ENCODE peak calls at places on chromosome 22, in five cellular contexts. G is BE2C, A is cardiac muscle cell, O is ovary, U is NT2/D1. K is an unnamed sample.

GRCh38 chr22:29269731-29270474 is 1.8 kb downstream of the EWSR1 start:
- DNase-seq in G (no peak), A (peak; percentile 18), O (peak; percentile 13), U (no peak), K (no peak)

GRCh38 chr22:39738746-39739145 is 154.8 kb downstream of the ENTHD1 start:
- DNase-seq in G (no peak), A (peak; percentile 79), O (no peak), U (no peak), K (no peak)

GRCh38 chr22:50341977-50342650 is 1.0 kb upstream of the PPP6R2 start:
- DNase-seq in G (peak; percentile 95), A (peak; percentile 88), O (peak; percentile 92), U (peak; percentile 52), K (peak; percentile 88)

GRCh38 chr22:42368379-42369249 is 63.6 kb downstream of the NFAM1 start:
- DNase-seq in G (no peak), A (no peak), O (peak; percentile 30), U (no peak), K (peak; percentile 19)

GRCh38 chr22:49992921-49993648 is 19.5 kb downstream of the IL17REL start:
- DNase-seq in G (peak; percentile 76), A (peak; percentile 60), O (no peak), U (no peak), K (no peak)

GRCh38 chr22:44702479-44703219 is 645 bp downstream of the PRR5 start:
- DNase-seq in G (no peak), A (peak; percentile 45), O (peak; percentile 41), U (no peak), K (no peak)

GRCh38 chr22:19774628-19775027 is 14.1 kb downstream of the TBX1 start:
- DNase-seq in G (no peak), A (no peak), O (no peak), U (no peak), K (no peak)

GRCh38 chr22:26849575-26849974 is 192.2 kb downstream of the MIAT start:
- DNase-seq in G (no peak), A (no peak), O (no peak), U (no peak), K (no peak)

GRCh38 chr22:44085743-44086741 is 61.9 kb downstream of the PARVB start:
- DNase-seq in G (peak; percentile 50), A (peak; percentile 63), O (peak; percentile 76), U (no peak), K (no peak)

GRCh38 chr22:31210830-31211503 is 1.1 kb upstream of the LIMK2 start:
- DNase-seq in G (no peak), A (peak; percentile 25), O (no peak), U (no peak), K (no peak)

GRCh38 chr22:37304595-37305343 is 22.5 kb downstream of the CYTH4 start:
- DNase-seq in G (no peak), A (peak; percentile 29), O (no peak), U (peak; percentile 13), K (no peak)

GRCh38 chr22:46074771-46075551 is 75.4 kb upstream of the PPARA start:
- DNase-seq in G (peak; percentile 35), A (no peak), O (no peak), U (no peak), K (no peak)

GRCh38 chr22:38756631-38757463 is 1.0 kb upstream of the SUN2 start:
- DNase-seq in G (no peak), A (no peak), O (no peak), U (no peak), K (no peak)

GRCh38 chr22:28425211-28425610 is 254.4 kb downstream of the TTC28 start:
- DNase-seq in G (no peak), A (no peak), O (no peak), U (no peak), K (no peak)

GRCh38 chr22:35952576-35952975 is 76.0 kb downstream of the RBFOX2 start:
- DNase-seq in G (no peak), A (no peak), O (no peak), U (no peak), K (no peak)

GRCh38 chr22:33838644-33839043 is 81.6 kb downstream of the LARGE1 start:
- DNase-seq in G (no peak), A (no peak), O (no peak), U (no peak), K (no peak)

GRCh38 chr22:22553735-22554134 is 5.3 kb downstream of the PRAME start:
- DNase-seq in G (no peak), A (no peak), O (no peak), U (no peak), K (no peak)

GRCh38 chr22:22709719-22710445 is 65.5 kb downstream of the GGTLC2 start:
- DNase-seq in G (peak; percentile 37), A (no peak), O (no peak), U (peak; percentile 2), K (no peak)

GRCh38 chr22:25853902-25854301 is 111.9 kb downstream of the MYO18B start:
- DNase-seq in G (no peak), A (no peak), O (no peak), U (no peak), K (no peak)

GRCh38 chr22:25069758-25070461 is 117.4 kb downstream of the KIAA1671 start:
- DNase-seq in G (peak; percentile 33), A (peak; percentile 21), O (peak; percentile 58), U (no peak), K (no peak)

GRCh38 chr22:33073989-33074391 is 15.8 kb upstream of the SYN3 start:
- DNase-seq in G (no peak), A (no peak), O (no peak), U (no peak), K (no peak)

GRCh38 chr22:20211997-20212753 is 55.9 kb downstream of the RTN4R start:
- DNase-seq in G (peak; percentile 96), A (peak; percentile 52), O (peak; percentile 39), U (no peak), K (no peak)

GRCh38 chr22:27635852-27636251 is 165.7 kb downstream of the MN1 start:
- DNase-seq in G (no peak), A (no peak), O (no peak), U (no peak), K (no peak)

GRCh38 chr22:39173787-39174497 is 21.5 kb upstream of the CBX7 start:
- DNase-seq in G (no peak), A (peak; percentile 23), O (no peak), U (no peak), K (no peak)

GRCh38 chr22:24466831-24467249 is 28.3 kb upstream of the UPB1 start:
- DNase-seq in G (no peak), A (peak; percentile 89), O (peak; percentile 35), U (peak; percentile 32), K (no peak)

GRCh38 chr22:41468381-41469217 is at the start of the genes ACO2 and PHF5A:
- DNase-seq in G (peak; percentile 97), A (peak; percentile 99), O (peak; percentile 98), U (peak; percentile 94), K (peak; percentile 97)

GRCh38 chr22:47282851-47283250 is 520.4 kb downstream of the TBC1D22A start:
- DNase-seq in G (no peak), A (no peak), O (no peak), U (no peak), K (no peak)

GRCh38 chr22:47284360-47284759 is 521.9 kb downstream of the TBC1D22A start:
- DNase-seq in G (no peak), A (no peak), O (no peak), U (no peak), K (no peak)

GRCh38 chr22:47281126-47282106 is 519.0 kb downstream of the TBC1D22A start:
- DNase-seq in G (no peak), A (no peak), O (no peak), U (no peak), K (no peak)

GRCh38 chr22:47283616-47284270 is 521.3 kb downstream of the TBC1D22A start:
- DNase-seq in G (no peak), A (no peak), O (no peak), U (no peak), K (no peak)

DNA sequence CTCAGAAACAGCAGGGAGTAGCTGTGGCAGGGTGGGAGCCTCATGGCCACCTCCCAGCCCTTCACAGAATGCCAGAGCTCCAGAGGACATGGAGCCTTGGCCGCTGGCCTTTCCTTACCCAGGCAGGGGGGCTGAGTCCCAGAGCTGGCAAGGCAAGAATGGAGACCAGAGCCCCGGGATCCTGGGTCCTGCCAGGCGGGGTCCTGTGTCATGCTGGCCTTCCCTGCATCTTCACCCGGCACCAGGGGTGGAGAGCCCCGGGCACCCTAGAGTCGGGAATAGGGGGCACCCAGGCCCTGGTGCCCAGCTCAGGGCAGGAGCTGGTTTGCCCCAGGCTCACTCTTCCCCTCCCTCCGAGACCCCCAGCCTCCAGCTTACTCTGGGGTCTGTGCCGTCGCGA is 519.9 kb downstream of the TBC1D22A start:
- DNase-seq in G (no peak), A (no peak), O (no peak), U (no peak), K (no peak)
- H3K9me3 ChIP-seq in G (no peaks in the 10 kb centered on the region), A (no peaks in the 10 kb centered on the region), O (no peaks in the 10 kb centered on the region), U (no peaks in the 10 kb centered on the region), K (no peaks in the 10 kb centered on the region)

GRCh38 chr22:47334596-47334995 is 572.1 kb downstream of the TBC1D22A start:
- DNase-seq in G (no peak), A (no peak), O (no peak), U (no peak), K (no peak)

GRCh38 chr22:47332246-47332980 is 570.0 kb downstream of the TBC1D22A start:
- DNase-seq in G (no peak), A (no peak), O (no peak), U (no peak), K (no peak)

GRCh38 chr22:47331750-47332149 is 569.3 kb downstream of the TBC1D22A start:
- DNase-seq in G (no peak), A (no peak), O (no peak), U (no peak), K (no peak)

GRCh38 chr22:47335460-47335859 is 573.0 kb downstream of the TBC1D22A start:
- DNase-seq in G (no peak), A (no peak), O (no peak), U (no peak), K (no peak)

GRCh38 chr22:47333625-47334024 is 571.2 kb downstream of the TBC1D22A start:
- DNase-seq in G (no peak), A (peak; percentile 72), O (no peak), U (no peak), K (no peak)
- H3K9me3 ChIP-seq in G (no peaks in the 10 kb centered on the region), A (no peaks in the 10 kb centered on the region), O (no peaks in the 10 kb centered on the region), U (peaks cover 5% of the 10 kb centered on the region), K (no peaks in the 10 kb centered on the region)

GRCh38 chr22:11616811-11617210 is 3911.2 kb upstream of the OR11H1 start:
- DNase-seq in G (no peak), A (no peak), O (no peak), U (no peak), K (no peak)
- H3K9me3 ChIP-seq in G (peaks cover 8% of the 10 kb centered on the region), A (peaks cover 13% of the 10 kb centered on the region), O (no peaks in the 10 kb centered on the region), U (no peaks in the 10 kb centered on the region), K (peaks cover 6% of the 10 kb centered on the region)

DNA sequence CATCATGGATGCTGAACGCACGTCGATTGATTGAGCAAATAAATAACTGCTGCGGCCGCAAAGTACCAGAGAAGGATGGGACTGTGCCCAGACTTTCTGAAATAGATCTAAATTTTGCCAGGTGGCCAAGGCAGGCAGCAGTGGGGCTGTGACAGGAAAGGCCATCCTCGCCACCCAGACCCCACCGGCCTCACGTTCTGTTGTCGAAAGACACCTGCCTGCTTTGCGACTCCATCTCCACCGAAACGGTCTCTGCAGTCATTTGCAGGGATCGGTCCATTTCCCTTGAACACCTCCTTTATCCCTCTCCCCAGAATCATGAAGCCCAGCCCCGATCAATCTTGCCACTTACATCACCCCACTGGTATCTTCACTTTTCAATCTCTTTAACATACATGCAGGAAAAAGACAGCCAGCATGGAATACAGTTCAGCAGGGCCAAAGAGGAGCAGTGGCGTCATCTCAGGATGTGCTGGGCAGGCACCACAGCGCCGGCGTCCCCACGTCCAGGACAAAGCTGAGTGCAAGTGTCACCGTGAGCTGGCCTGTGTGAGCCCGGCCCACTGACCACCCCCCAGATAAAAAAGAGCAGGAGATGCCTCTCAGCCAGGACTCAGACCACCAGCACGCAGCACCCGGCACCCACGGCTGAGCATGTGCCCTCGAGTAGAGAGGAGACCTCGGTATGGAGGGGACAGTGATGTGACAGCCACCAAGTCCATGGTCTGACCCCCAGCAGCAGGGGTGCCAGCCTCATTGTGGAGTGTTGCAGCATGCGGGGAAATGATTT is 610.3 kb downstream of the TBC1D22A start:
- DNase-seq in G (no peak), A (no peak), O (peak; percentile 9), U (no peak), K (no peak)
- H3K9me3 ChIP-seq in G (peaks cover 2% of the 10 kb centered on the region), A (no peaks in the 10 kb centered on the region), O (no peaks in the 10 kb centered on the region), U (no peaks in the 10 kb centered on the region), K (no peaks in the 10 kb centered on the region)

K was measured in T-helper 17 cell.